ENCODE peak calls at places on chromosomes 4 and X, in six cellular contexts. L is RWPE2, D is transverse colon, W is heart right ventricle, U is HCT116, H is hepatocyte. X is an unnamed sample.

GRCh38 chr4:100187781-100188180 is 2.5 kb downstream of the DDIT4L start:
- DNase-seq in L (no peak), D (no peak), U (no peak), H (no peak), W (no peak), X (no peak)

GRCh38 chr4:6233943-6234342 is 33.6 kb upstream of the JAKMIP1 start:
- DNase-seq in U (no peak), L (no peak), H (no peak), W (no peak), D (no peak), X (no peak)

GRCh38 chr4:4735870-4736269 is 123.6 kb upstream of the MSX1 start:
- DNase-seq in U (no peak), W (no peak), H (peak; percentile 76), D (no peak), L (no peak), X (peak; percentile 17)

GRCh38 chrX:40411350-40412111 is 169.2 kb upstream of the ATP6AP2 start:
- DNase-seq in H (no peak), W (no peak), U (no peak), D (no peak), L (no peak), X (no peak)

GRCh38 chr4:26197018-26197779 is 123.6 kb upstream of the RBPJ start:
- DNase-seq in D (peak; percentile 31), L (peak; percentile 90), U (peak; percentile 98), W (no peak), H (no peak), X (peak; percentile 94)

GRCh38 chr4:185242749-185243533 is 33.5 kb downstream of the SNX25 start:
- DNase-seq in U (no peak), L (no peak), D (no peak), W (no peak), H (no peak), X (peak; percentile 31)

GRCh38 chr4:3700736-3701135 is 65.4 kb upstream of the ADRA2C start:
- DNase-seq in W (no peak), D (no peak), H (no peak), L (no peak), U (no peak), X (no peak)

GRCh38 chrX:21940356-21940829 is at the start of gene SMS:
- DNase-seq in W (peak; percentile 79), D (peak; percentile 81), H (peak; percentile 83), U (no peak), L (peak; percentile 75), X (peak; percentile 75)

GRCh38 chr4:14386196-14386595 is 616.1 kb upstream of the CPEB2 start:
- DNase-seq in D (no peak), U (no peak), L (no peak), H (no peak), W (no peak), X (no peak)

GRCh38 chrX:45623266-45623665 is 422.6 kb upstream of the DIPK2B start:
- DNase-seq in W (no peak), H (peak; percentile 24), D (no peak), L (no peak), U (no peak), X (peak; percentile 96)

GRCh38 chrX:119238557-119238956 is 2.5 kb downstream of the PGRMC1 start:
- DNase-seq in L (no peak), U (no peak), D (no peak), H (no peak), W (no peak), X (peak; percentile 2)
- H3K27ac ChIP-seq in L (no peak overlapping the region), U (no peak overlapping the region), D (no peak overlapping the region), H (no peak overlapping the region), W (no peak overlapping the region), X (peak overlapping the region; percentile 84)

DNA sequence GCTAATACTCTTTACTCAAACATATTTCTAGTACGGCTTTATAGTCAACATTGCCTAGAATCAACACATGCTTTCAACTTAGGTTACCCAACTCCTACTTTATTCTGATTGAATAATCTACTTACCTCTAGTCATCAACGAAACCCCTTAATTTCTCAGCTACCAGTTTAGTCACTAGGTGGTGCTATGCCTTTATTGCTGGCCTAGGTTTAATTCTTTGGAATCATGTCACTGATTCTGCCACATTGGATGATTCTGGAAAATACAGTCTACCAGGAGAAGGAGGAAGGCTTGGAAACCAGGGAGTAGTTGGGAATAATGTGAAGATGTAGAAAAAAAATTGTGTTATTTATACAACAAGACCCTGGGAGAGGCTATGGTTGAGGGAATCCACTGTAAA is 167.7 kb downstream of the DCAF12L2 start:
- DNase-seq in U (no peak), W (no peak), D (no peak), H (peak; percentile 14), L (no peak), X (no peak)
- TF ChIP-seq CTCF in U (no peak), W (peak; percentile 41), D (no peak), H (peak; percentile 53), L (peak; percentile 48), X (no peak)

GRCh38 chr4:168880087-168880675 is 129.9 kb downstream of the CBR4 start:
- DNase-seq in D (no peak), H (no peak), U (no peak), L (no peak), W (no peak), X (peak; percentile 79)
- H3K4me3 ChIP-seq in D (no peak overlapping the region), H (no peak overlapping the region), U (no peak overlapping the region), L (no peak overlapping the region), W (no peak overlapping the region), X (no peak overlapping the region)

DNA sequence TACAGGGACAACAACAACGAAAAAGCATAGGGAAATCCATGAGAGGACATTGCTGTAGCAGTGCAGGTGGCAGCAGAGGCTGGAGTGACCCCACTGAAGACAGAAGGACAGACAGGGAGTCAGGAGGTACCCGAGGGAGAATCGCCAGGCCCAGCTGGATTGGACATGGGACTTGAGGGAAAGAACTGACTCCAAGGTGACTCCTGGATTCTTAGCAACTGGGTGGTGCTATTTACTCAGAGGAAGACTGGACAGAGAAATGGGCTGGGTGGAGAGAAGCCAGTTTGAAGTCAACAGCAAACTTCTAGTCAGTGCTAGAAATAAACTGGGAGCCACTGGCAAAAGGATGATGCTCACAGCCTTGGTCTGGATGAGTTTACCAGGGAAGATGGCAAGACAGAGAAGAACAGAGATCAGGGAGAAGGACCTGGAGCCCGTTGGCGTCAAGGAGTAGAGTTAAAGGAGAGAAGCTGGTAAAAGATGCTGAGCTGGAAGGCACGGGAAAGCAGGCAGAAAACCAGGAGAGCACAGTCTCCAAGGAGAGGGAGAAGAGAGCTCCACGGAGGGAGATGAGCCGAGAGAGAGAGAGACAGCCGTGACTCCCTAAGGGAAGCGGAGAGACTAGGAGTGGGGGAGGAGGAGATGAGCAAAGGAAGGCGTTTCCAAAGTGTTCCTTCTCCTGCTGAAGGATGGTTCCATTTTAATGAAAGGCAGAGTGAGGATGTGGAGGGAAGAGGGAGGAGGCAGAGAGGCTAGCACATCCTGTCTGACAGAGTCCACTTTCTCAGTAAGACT is 119.4 kb downstream of the AFAP1 start:
- DNase-seq in W (no peak), D (no peak), U (no peak), L (no peak), H (no peak), X (no peak)
- H3K27ac ChIP-seq in W (peak overlapping the region; percentile 91), D (peak overlapping the region; percentile 87), U (no peak overlapping the region), L (no peak overlapping the region), H (no peak overlapping the region), X (no peak overlapping the region)